ENCODE peak calls at places on chromosomes 7 and 10, in nine cellular contexts. H is astrocyte of the spinal cord, M is left lung, C is HFF-Myc, Y is transverse colon, K is NB4, S is psoas muscle, Z is brain microvascular endothelial cell, T is HCT116. W is an unnamed sample.

GRCh38 chr10:5323446-5323845 is 41.3 kb upstream of the UCN3 start:
- DNase-seq in C (no peak), Y (no peak), K (no peak), M (no peak), H (no peak), S (no peak), T (no peak), Z (no peak), W (no peak)

GRCh38 chr10:13956826-13957225 is 370.1 kb downstream of the PRPF18 start:
- DNase-seq in K (no peak), T (no peak), M (no peak), S (peak), Y (peak), Z (peak), H (peak), C (no peak), W (peak)

GRCh38 chr10:110863361-110863760 is 8.4 kb upstream of the PDCD4 start:
- DNase-seq in S (no peak), Y (no peak), K (no peak), T (no peak), Z (no peak), C (no peak), H (no peak), M (no peak), W (peak)

GRCh38 chr7:29968683-29969457 is 20.7 kb downstream of the SCRN1 start:
- DNase-seq in Y (no peak), Z (peak), H (peak), T (no peak), K (no peak), C (no peak), M (no peak), S (no peak), W (peak)

GRCh38 chr7:129017264-129017663 is 37.6 kb downstream of the TNPO3 start:
- DNase-seq in Y (no peak), K (no peak), H (no peak), T (no peak), C (no peak), M (no peak), Z (no peak), S (no peak), W (no peak)

GRCh38 chr7:76300210-76300731 is 2.2 kb upstream of the HSPB1 start:
- DNase-seq in M (no peak), S (no peak), C (no peak), T (peak), Z (peak), Y (peak), K (no peak), H (peak), W (peak)

GRCh38 chr10:58457761-58458616 is 54.7 kb upstream of the BICC1 start:
- DNase-seq in M (no peak), T (no peak), S (no peak), H (peak), Z (peak), Y (peak), C (peak), K (no peak), W (peak)

GRCh38 chr7:418636-419280 is 100.9 kb downstream of the PDGFA start:
- DNase-seq in K (no peak), H (no peak), T (no peak), M (peak), Y (no peak), C (no peak), S (no peak), Z (no peak), W (no peak)

GRCh38 chr7:96328016-96328415 is 6.1 kb upstream of the SLC25A13 start:
- DNase-seq in Y (no peak), C (no peak), S (no peak), K (no peak), M (no peak), Z (no peak), H (no peak), T (no peak), W (no peak)

GRCh38 chr10:8296090-8296741 is 241.7 kb downstream of the GATA3 start:
- DNase-seq in Y (no peak), T (no peak), C (no peak), M (no peak), H (no peak), Z (no peak), S (no peak), K (no peak), W (no peak)

GRCh38 chr7:29915481-29916215 is 74.0 kb downstream of the SCRN1 start:
- DNase-seq in Y (no peak), K (no peak), H (peak), M (no peak), T (no peak), S (no peak), Z (peak), C (peak), W (peak)

GRCh38 chr7:107946881-107947280 is 55.9 kb downstream of the DLD start:
- DNase-seq in S (no peak), T (no peak), C (no peak), H (no peak), M (no peak), Y (no peak), K (no peak), Z (no peak), W (no peak)

GRCh38 chr10:4051011-4051407 is 266.0 kb upstream of the KLF6 start:
- DNase-seq in Z (no peak), H (peak), T (no peak), S (no peak), Y (no peak), M (no peak), K (peak), C (no peak), W (peak)
- H3K4me3 ChIP-seq in Z (peak), H (no peak), T (no peak), S (peak), Y (peak), M (no peak), K (peak), C (no peak), W (peak)

GRCh38 chr7:104967088-104967487 is 46.9 kb upstream of the KMT2E start:
- DNase-seq in T (no peak), H (no peak), C (no peak), Y (no peak), K (no peak), Z (no peak), M (no peak), S (no peak), W (peak)
- TF ChIP-seq CTCF in T (no peak), H (no peak), C (no peak), Y (no peak), K (no peak), Z (no peak), M (no peak), S (no peak), W (no peak)

GRCh38 chr7:23016345-23017253 is 2.7 kb upstream of the HYCC1 start:
- DNase-seq in Y (no peak), K (no peak), T (no peak), H (no peak), S (no peak), Z (no peak), C (no peak), M (no peak), W (no peak)

GRCh38 chr7:23012186-23012585 is 1.7 kb downstream of the HYCC1 start:
- DNase-seq in S (no peak), H (no peak), C (no peak), Y (no peak), K (no peak), Z (no peak), M (no peak), T (no peak), W (no peak)

GRCh38 chr7:23013715-23014649 is at the start of gene HYCC1:
- DNase-seq in Y (peak), K (peak), S (peak), H (peak), M (peak), C (peak), T (peak), Z (peak), W (peak)

GRCh38 chr7:23012797-23013714 is 874 bp downstream of the HYCC1 start:
- DNase-seq in Y (peak), M (peak), Z (peak), K (peak), S (peak), T (no peak), H (peak), C (no peak), W (peak)

DNA sequence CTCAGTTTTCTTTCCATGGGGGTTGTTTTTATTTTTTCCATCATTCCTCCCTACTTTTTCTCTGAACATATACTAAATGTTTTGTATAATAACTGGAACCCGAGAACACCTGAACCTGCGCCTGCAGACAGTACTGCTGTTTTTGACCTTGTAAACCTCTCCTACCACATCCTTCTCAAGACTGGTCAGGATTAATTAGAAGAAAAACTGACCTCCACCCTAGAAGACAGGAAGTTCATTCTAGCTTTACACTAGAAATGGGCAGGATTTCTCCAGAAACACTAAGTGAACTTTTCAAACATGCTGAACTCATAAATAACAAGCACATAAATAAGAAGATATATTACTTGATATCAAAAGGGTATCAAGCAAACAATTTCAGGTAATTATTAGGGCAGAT is 751 bp upstream of the HYCC1 start:
- DNase-seq in S (no peak), Y (no peak), K (peak), H (no peak), M (no peak), C (no peak), Z (no peak), T (no peak), W (no peak)
- H3K4me3 ChIP-seq in S (peak), Y (no peak), K (no peak), H (no peak), M (no peak), C (no peak), Z (no peak), T (no peak), W (no peak)

DNA sequence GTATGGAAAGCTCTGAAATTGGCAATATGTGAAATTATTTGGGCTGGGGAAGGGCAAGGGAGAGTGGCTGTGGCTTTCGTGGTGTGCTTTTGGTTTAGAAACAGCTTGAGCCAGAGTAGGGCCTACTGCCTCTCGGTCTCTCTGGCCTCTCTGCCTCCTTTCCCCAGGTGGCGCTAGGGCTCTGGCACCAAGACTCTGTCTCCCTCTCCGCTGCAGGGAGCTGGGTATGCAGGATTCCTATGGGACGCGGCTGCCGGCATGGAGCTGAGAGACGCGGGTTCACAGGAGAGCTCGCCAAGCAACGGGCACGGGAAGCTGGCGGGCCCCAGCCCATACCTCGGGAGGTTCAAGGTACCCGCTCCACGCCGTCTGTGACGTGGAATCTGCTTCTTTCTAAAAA is 105.2 kb upstream of the ANLN start:
- DNase-seq in M (peak), H (no peak), C (no peak), T (no peak), Z (no peak), Y (no peak), K (peak), S (no peak), W (no peak)
- TF ChIP-seq CTCF in M (no peak), H (no peak), C (no peak), T (peak), Z (no peak), Y (no peak), K (peak), S (no peak), W (no peak)

W was measured in AG10803.